ENCODE peak calls at places on chromosome 13, in four cellular contexts. G, N, H and R are unnamed samples.

GRCh38 chr13:44368599-44369368 is 4.8 kb upstream of the SERP2 start:
- DNase-seq in H (no peak), N (no peak), G (no peak), R (peak; percentile 15)

GRCh38 chr13:39036212-39036611 is 1.7 kb downstream of the PROSER1 start:
- DNase-seq in N (peak; percentile 25), G (no peak), H (no peak), R (no peak)

GRCh38 chr13:83024226-83024625 is 858.0 kb downstream of the SLITRK1 start:
- DNase-seq in N (peak; percentile 27), H (no peak), G (no peak), R (no peak)

GRCh38 chr13:98307744-98308524 is 130.9 kb upstream of the RNF113B start:
- DNase-seq in N (no peak), H (no peak), G (no peak), R (no peak)

GRCh38 chr13:90713436-90714133 is 633.9 kb upstream of the MIR17HG start:
- DNase-seq in N (no peak), H (no peak), G (no peak), R (no peak)

GRCh38 chr13:26019241-26019640 is 32.6 kb downstream of the SHISA2 start:
- DNase-seq in N (no peak), H (no peak), G (no peak), R (no peak)

GRCh38 chr13:79211377-79211776 is 194.7 kb downstream of the RBM26 start:
- DNase-seq in N (no peak), H (no peak), G (no peak), R (no peak)

GRCh38 chr13:38763446-38764381 is 76.8 kb downstream of the FREM2 start:
- DNase-seq in N (peak; percentile 47), G (no peak), H (no peak), R (no peak)

GRCh38 chr13:50282016-50282415 is 266.8 kb downstream of the KCNRG start:
- DNase-seq in N (no peak), H (no peak), G (no peak), R (no peak)

GRCh38 chr13:39034085-39034484 is 3.8 kb downstream of the PROSER1 start:
- DNase-seq in G (no peak), H (no peak), N (no peak), R (no peak)

GRCh38 chr13:35987572-35988513 is 143.3 kb downstream of the DCLK1 start:
- DNase-seq in N (no peak), G (no peak), H (no peak), R (no peak)

GRCh38 chr13:94114166-94114565 is 365.3 kb downstream of the DCT start:
- DNase-seq in H (no peak), N (no peak), G (no peak), R (no peak)

GRCh38 chr13:98938801-98939200 is 39.1 kb downstream of the DOCK9 start:
- DNase-seq in H (no peak), G (no peak), N (no peak), R (no peak)

GRCh38 chr13:107867701-107868661 is 347.4 kb downstream of the LIG4 start:
- DNase-seq in N (peak; percentile 17), G (no peak), H (peak; percentile 35), R (no peak)

GRCh38 chr13:48532473-48533206 is at the start of gene RCBTB2:
- DNase-seq in N (peak; percentile 98), G (peak; percentile 98), H (peak; percentile 99), R (peak; percentile 99)

GRCh38 chr13:110340812-110341444 is 33.8 kb downstream of the COL4A2 start:
- DNase-seq in G (no peak), N (peak; percentile 13), H (peak; percentile 59), R (peak; percentile 26)